ENCODE peak calls at places on chromosomes 3 and 15, in five cellular contexts. X is KG1; W is kidney glomerular epithelial cell; R is NCI-H226; O is activated naive CD4-positive, alpha-beta T cell. I is an unnamed sample.

GRCh38 chr3:66140763-66141372 is 79.9 kb upstream of the SLC25A26 start:
- DNase-seq in O (no peak), R (no peak), X (no peak), W (peak; percentile 27), I (no peak)

GRCh38 chr15:42921049-42921731 is 612 bp upstream of the TTBK2 start:
- DNase-seq in R (no peak), O (peak; percentile 20), W (peak; percentile 16), X (no peak), I (peak; percentile 67)

GRCh38 chr3:152151216-152151874 is 117.4 kb upstream of the MBNL1 start:
- DNase-seq in W (no peak), O (no peak), R (no peak), X (no peak), I (peak; percentile 28)

GRCh38 chr3:56131976-56132590 is 336.2 kb downstream of the ERC2 start:
- DNase-seq in W (peak; percentile 93), X (no peak), R (peak; percentile 80), O (no peak), I (peak; percentile 95)

GRCh38 chr3:113659121-113659531 is 37.3 kb downstream of the USF3 start:
- DNase-seq in R (no peak), O (no peak), W (no peak), X (no peak), I (no peak)

GRCh38 chr3:106765342-106765741 is 611.9 kb upstream of the CCDC54 start:
- DNase-seq in X (no peak), O (no peak), R (peak; percentile 97), W (peak; percentile 49), I (peak; percentile 94)

GRCh38 chr15:26352909-26353308 is 420.0 kb downstream of the GABRB3 start:
- DNase-seq in O (no peak), W (no peak), X (no peak), R (no peak), I (no peak)

GRCh38 chr3:183782576-183782975 is 42.8 kb downstream of the MAP6D1 start:
- DNase-seq in X (no peak), R (no peak), W (no peak), O (no peak), I (no peak)

GRCh38 chr3:189146842-189147241 is 24.9 kb upstream of the TPRG1 start:
- DNase-seq in X (no peak), W (no peak), O (no peak), R (no peak), I (no peak)

GRCh38 chr3:62558549-62559112 is 185.3 kb upstream of the FEZF2 start:
- DNase-seq in X (no peak), O (no peak), W (peak; percentile 4), R (no peak), I (peak; percentile 8)

GRCh38 chr3:46300461-46300789 is 53.5 kb upstream of the CCR2 start:
- DNase-seq in W (no peak), R (no peak), X (peak; percentile 78), O (no peak), I (no peak)

GRCh38 chr15:51349156-51349844 is 7.8 kb downstream of the GLDN start:
- DNase-seq in O (no peak), R (no peak), X (no peak), W (no peak), I (no peak)

I was measured in trophoblast cell.